ENCODE peak calls at places on chromosome 9, in nine cellular contexts. L is mammary epithelial cell; W is smooth muscle cell of the brain vasculature; Q is NCI-H774; D is SW 1271; B is MCF 10A; S is RCC 7860; Z is stimulated activated CD8-positive, alpha-beta memory T cell treated with anti-CD3 and anti-CD28 coated beads, Interleukin-15, amount 100 ng/mL, for 4 hours; R is iris pigment epithelial cell. G is an unnamed sample.

GRCh38 chr9:102434545-102434944 is 560.6 kb upstream of the CYLC2 start:
- DNase-seq in L (no peak), W (no peak), Q (no peak), D (no peak), B (no peak), S (no peak), Z (no peak), R (no peak), G (no peak)

GRCh38 chr9:69198526-69199250 is 24.6 kb downstream of the TJP2 start:
- DNase-seq in L (no peak), W (no peak), Q (peak; percentile 7), D (no peak), B (no peak), S (no peak), Z (no peak), R (peak; percentile 28), G (no peak)

GRCh38 chr9:109793196-109793595 is 13.2 kb downstream of the PALM2AKAP2 start:
- DNase-seq in L (peak; percentile 76), W (peak; percentile 72), Q (no peak), D (peak; percentile 67), B (peak; percentile 83), S (peak; percentile 54), Z (no peak), R (peak; percentile 92), G (no peak)

GRCh38 chr9:26234865-26235264 is 556.6 kb upstream of the TUSC1 start:
- DNase-seq in L (peak; percentile 4), W (no peak), Q (no peak), D (no peak), B (no peak), S (peak; percentile 49), Z (no peak), R (no peak), G (no peak)

GRCh38 chr9:124498040-124498439 is 9.2 kb downstream of the NR5A1 start:
- DNase-seq in L (no peak), W (no peak), Q (no peak), D (no peak), B (no peak), S (no peak), Z (no peak), R (no peak), G (no peak)

GRCh38 chr9:3746296-3747275 is 220.8 kb upstream of the RFX3 start:
- DNase-seq in L (peak; percentile 93), W (no peak), Q (no peak), D (peak; percentile 5), B (peak; percentile 92), S (peak; percentile 87), Z (no peak), R (peak; percentile 89), G (no peak)

GRCh38 chr9:21402387-21403247 is 6.3 kb upstream of the IFNA8 start:
- DNase-seq in L (no peak), W (no peak), Q (no peak), D (no peak), B (no peak), S (no peak), Z (no peak), R (no peak), G (no peak)

GRCh38 chr9:117101003-117101402 is 313.9 kb downstream of the ASTN2 start:
- DNase-seq in L (no peak), W (no peak), Q (no peak), D (no peak), B (no peak), S (no peak), Z (no peak), R (no peak), G (no peak)

GRCh38 chr9:77598510-77598909 is 49.6 kb downstream of the GNA14 start:
- DNase-seq in L (no peak), W (no peak), Q (peak; percentile 11), D (no peak), B (peak; percentile 33), S (no peak), Z (no peak), R (peak; percentile 70), G (no peak)

GRCh38 chr9:135478858-135479468 is 619 bp upstream of the PPP1R26 start:
- DNase-seq in L (peak; percentile 25), W (no peak), Q (peak; percentile 27), D (peak; percentile 55), B (peak; percentile 49), S (no peak), Z (no peak), R (no peak), G (peak; percentile 72)

GRCh38 chr9:125541840-125542243 is 165.2 kb downstream of the MAPKAP1 start:
- DNase-seq in L (no peak), W (no peak), Q (peak; percentile 66), D (no peak), B (peak; percentile 75), S (no peak), Z (no peak), R (no peak), G (no peak)

GRCh38 chr9:75545292-75545691 is 345.2 kb upstream of the PCSK5 start:
- DNase-seq in L (no peak), W (no peak), Q (no peak), D (no peak), B (no peak), S (no peak), Z (no peak), R (no peak), G (no peak)

GRCh38 chr9:111630182-111631070 is 708 bp upstream of the DNAJC25 start:
- DNase-seq in L (no peak), W (no peak), Q (no peak), D (no peak), B (no peak), S (no peak), Z (no peak), R (no peak), G (no peak)

GRCh38 chr9:89849096-89849495 is 244.3 kb downstream of the GADD45G start:
- DNase-seq in L (no peak), W (no peak), Q (no peak), D (no peak), B (no peak), S (no peak), Z (no peak), R (no peak), G (no peak)

GRCh38 chr9:136007906-136008692 is 46.9 kb upstream of the UBAC1 start:
- DNase-seq in L (peak; percentile 31), W (no peak), Q (no peak), D (no peak), B (peak; percentile 51), S (peak; percentile 43), Z (no peak), R (peak; percentile 77), G (no peak)

GRCh38 chr9:104767507-104767906 is 3.6 kb downstream of the NIPSNAP3B start:
- DNase-seq in L (no peak), W (no peak), Q (no peak), D (no peak), B (no peak), S (no peak), Z (no peak), R (no peak), G (no peak)

GRCh38 chr9:99459923-99460322 is 237.8 kb downstream of the SEC61B start:
- DNase-seq in L (no peak), W (no peak), Q (no peak), D (no peak), B (no peak), S (no peak), Z (no peak), R (no peak), G (no peak)

GRCh38 chr9:98214811-98215210 is 22.4 kb upstream of the CORO2A start:
- DNase-seq in L (no peak), W (no peak), Q (no peak), D (no peak), B (no peak), S (no peak), Z (no peak), R (no peak), G (no peak)

GRCh38 chr9:81825831-81826540 is 102.2 kb upstream of the SPATA31D4 start:
- DNase-seq in L (no peak), W (no peak), Q (no peak), D (no peak), B (peak; percentile 17), S (peak; percentile 83), Z (no peak), R (peak; percentile 32), G (no peak)

GRCh38 chr9:91431485-91431884 is 7.9 kb upstream of the NFIL3 start:
- DNase-seq in L (no peak), W (no peak), Q (no peak), D (no peak), B (no peak), S (no peak), Z (no peak), R (no peak), G (no peak)

GRCh38 chr9:125586173-125586512 is 120.9 kb downstream of the MAPKAP1 start:
- DNase-seq in L (no peak), W (no peak), Q (peak; percentile 35), D (no peak), B (no peak), S (no peak), Z (no peak), R (no peak), G (no peak)

GRCh38 chr9:123119566-123119965 is 86.1 kb downstream of the GPR21 start:
- DNase-seq in L (no peak), W (no peak), Q (no peak), D (no peak), B (no peak), S (no peak), Z (no peak), R (no peak), G (no peak)

GRCh38 chr9:93681316-93682154 is 105.2 kb downstream of the PHF2 start:
- DNase-seq in L (no peak), W (no peak), Q (no peak), D (no peak), B (no peak), S (no peak), Z (no peak), R (no peak), G (no peak)

GRCh38 chr9:99294850-99295461 is 72.9 kb downstream of the SEC61B start:
- DNase-seq in L (no peak), W (no peak), Q (no peak), D (peak; percentile 31), B (no peak), S (no peak), Z (no peak), R (peak; percentile 11), G (no peak)

GRCh38 chr9:27183701-27184100 is 74.7 kb downstream of the TEK start:
- DNase-seq in L (peak; percentile 34), W (no peak), Q (no peak), D (no peak), B (peak; percentile 83), S (peak; percentile 44), Z (no peak), R (peak; percentile 87), G (no peak)

GRCh38 chr9:137458194-137459146 is 664 bp downstream of the NSMF start:
- DNase-seq in L (no peak), W (no peak), Q (no peak), D (no peak), B (no peak), S (no peak), Z (no peak), R (no peak), G (no peak)

GRCh38 chr9:128100581-128100980 is 26.9 kb downstream of the PTGES2 start:
- DNase-seq in L (no peak), W (no peak), Q (no peak), D (no peak), B (no peak), S (no peak), Z (no peak), R (no peak), G (no peak)

GRCh38 chr9:23769307-23769935 is 56.6 kb downstream of the ELAVL2 start:
- DNase-seq in L (peak; percentile 99), W (peak; percentile 9), Q (no peak), D (no peak), B (peak; percentile 93), S (no peak), Z (no peak), R (peak; percentile 17), G (no peak)

GRCh38 chr9:89494199-89494598 is 3.7 kb downstream of the SEMA4D start:
- DNase-seq in L (no peak), W (no peak), Q (no peak), D (no peak), B (no peak), S (no peak), Z (no peak), R (no peak), G (no peak)

G was measured in MM.1S.